ENCODE peak calls at places on chromosomes 5 and 9, in four cellular contexts. O is GM12891, W is GM12878, S is K562. Z is an unnamed sample.
A peak's percentile ranks its signal among the peaks of the same experiment; 100 is the strongest.

GRCh38 chr5:169980418-169981053 is at the start of gene INSYN2B:
- DNase-seq in O (peak; percentile 22), W (no peak), S (peak; percentile 65), Z (peak; percentile 40)

GRCh38 chr5:172887735-172888134 is 53.7 kb downstream of the ERGIC1 start:
- DNase-seq in O (no peak), W (no peak), S (no peak), Z (no peak)

GRCh38 chr5:99911971-99912370 is 623.2 kb upstream of the FAM174A start:
- DNase-seq in O (no peak), W (no peak), S (no peak), Z (no peak)

GRCh38 chr5:97601651-97602050 is 418.6 kb upstream of the RIOK2 start:
- DNase-seq in O (no peak), W (no peak), S (no peak), Z (no peak)

GRCh38 chr5:172778223-172778814 is 7.3 kb upstream of the DUSP1 start:
- DNase-seq in O (no peak), W (no peak), S (peak; percentile 38), Z (no peak)

GRCh38 chr5:65086234-65086886 is 317.6 kb downstream of the CWC27 start:
- DNase-seq in O (no peak), W (no peak), S (no peak), Z (no peak)

GRCh38 chr5:53373420-53374188 is 106.8 kb upstream of the FST start:
- DNase-seq in O (no peak), W (no peak), S (no peak), Z (no peak)

GRCh38 chr9:4581031-4581760 is 80.9 kb upstream of the PLPP6 start:
- DNase-seq in O (no peak), W (no peak), S (no peak), Z (no peak)

GRCh38 chr5:142426676-142427364 is 102.0 kb upstream of the SPRY4 start:
- DNase-seq in O (no peak), W (no peak), S (no peak), Z (no peak)

GRCh38 chr5:142888469-142889085 is 118.4 kb downstream of the ARHGAP26 start:
- DNase-seq in O (no peak), W (no peak), S (peak; percentile 46), Z (no peak)

GRCh38 chr9:70079364-70080103 is 35.9 kb downstream of the MAMDC2 start:
- DNase-seq in O (no peak), W (no peak), S (no peak), Z (peak; percentile 51)

GRCh38 chr5:133930824-133931111 is 37.7 kb downstream of the C5orf15 start:
- DNase-seq in O (no peak), W (no peak), S (no peak), Z (no peak)

GRCh38 chr5:132427285-132428146 is 58.0 kb downstream of the SLC22A5 start:
- DNase-seq in O (no peak), W (no peak), S (no peak), Z (peak; percentile 58)

GRCh38 chr5:59799668-59800374 is 93.7 kb downstream of the PDE4D start:
- DNase-seq in O (no peak), W (peak; percentile 24), S (peak; percentile 24), Z (peak; percentile 2)

GRCh38 chr9:23577611-23578010 is 248.4 kb downstream of the ELAVL2 start:
- DNase-seq in O (no peak), W (no peak), S (no peak), Z (no peak)

GRCh38 chr5:142977363-142978051 is 207.3 kb downstream of the ARHGAP26 start:
- DNase-seq in O (no peak), W (peak; percentile 58), S (no peak), Z (peak; percentile 87)

GRCh38 chr9:114416290-114416689 is 28.5 kb upstream of the AKNA start:
- DNase-seq in O (no peak), W (no peak), S (no peak), Z (peak; percentile 67)

GRCh38 chr5:102068870-102069269 is 227.2 kb downstream of the SLCO4C1 start:
- DNase-seq in O (no peak), W (no peak), S (no peak), Z (no peak)

GRCh38 chr9:124011460-124012301 is at the start of gene LHX2:
- DNase-seq in O (no peak), W (no peak), S (peak; percentile 56), Z (peak; percentile 68)

GRCh38 chr5:68268363-68269130 is 53.0 kb downstream of the PIK3R1 start:
- DNase-seq in O (no peak), W (no peak), S (no peak), Z (no peak)

GRCh38 chr5:116130471-116130870 is 45.6 kb downstream of the COMMD10 start:
- DNase-seq in O (no peak), W (no peak), S (no peak), Z (no peak)

GRCh38 chr9:103867886-103868285 is 226.2 kb upstream of the SMC2 start:
- DNase-seq in O (no peak), W (no peak), S (no peak), Z (no peak)

GRCh38 chr9:98201749-98202148 is 9.3 kb upstream of the CORO2A start:
- DNase-seq in O (no peak), W (no peak), S (no peak), Z (no peak)

GRCh38 chr9:120443489-120443888 is 136.5 kb downstream of the CDK5RAP2 start:
- DNase-seq in O (no peak), W (no peak), S (no peak), Z (no peak)

GRCh38 chr5:15993934-15994333 is 185.7 kb downstream of the MARCHF11 start:
- DNase-seq in O (no peak), W (no peak), S (no peak), Z (no peak)

GRCh38 chr9:8474937-8475336 is 675.4 kb upstream of the DMAC1 start:
- DNase-seq in O (no peak), W (no peak), S (no peak), Z (no peak)

GRCh38 chr5:72860499-72860898 is 44.0 kb downstream of the TNPO1 start:
- DNase-seq in O (no peak), W (no peak), S (no peak), Z (no peak)

GRCh38 chr9:34573599-34574325 is 15.8 kb downstream of the CNTFR start:
- DNase-seq in O (no peak), W (no peak), S (peak; percentile 18), Z (no peak)

GRCh38 chr5:103355590-103355989 is 97.0 kb downstream of the MACIR start:
- DNase-seq in O (no peak), W (no peak), S (no peak), Z (no peak)

GRCh38 chr5:103244398-103244797 is 14.2 kb upstream of the MACIR start:
- DNase-seq in O (no peak), W (no peak), S (no peak), Z (no peak)

GRCh38 chr9:3740690-3741419 is 215.1 kb upstream of the RFX3 start:
- DNase-seq in O (no peak), W (no peak), S (no peak), Z (no peak)

GRCh38 chr9:114803459-114803858 is 2.4 kb downstream of the TNFSF15 start:
- DNase-seq in O (no peak), W (no peak), S (no peak), Z (no peak)

DNA sequence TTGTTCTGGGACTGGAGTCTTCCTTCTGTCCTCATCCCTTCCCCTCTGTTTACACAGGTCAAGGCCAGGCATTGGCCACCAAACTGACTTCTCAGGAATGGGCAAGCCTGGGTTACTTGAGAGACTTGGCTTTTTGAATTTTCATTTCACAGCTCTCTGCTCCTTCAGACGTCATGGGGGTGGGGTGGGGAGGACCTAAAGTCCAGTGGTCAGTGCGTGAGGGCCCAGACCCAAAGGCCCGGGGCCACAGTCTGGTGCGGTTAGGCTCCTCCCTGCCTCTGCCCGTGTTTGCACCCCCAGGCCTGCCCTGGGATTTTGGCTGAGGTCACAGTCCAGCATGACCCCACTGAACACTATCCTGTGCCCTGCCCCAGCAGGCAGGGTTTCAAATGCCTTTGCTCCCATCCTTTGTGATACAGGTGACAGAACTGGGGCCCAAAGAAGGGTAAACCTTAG is 4.1 kb upstream of the CXXC5 start:
- DNase-seq in O (no peak), W (no peak), S (no peak), Z (no peak)
- TF ChIP-seq SPI1 in O (no peak), W (no peak), S (no peak), Z (no peak)

GRCh38 chr9:21579209-21579608 is 97.1 kb upstream of the IFNE start:
- DNase-seq in O (no peak), W (no peak), S (no peak), Z (no peak)
- TF ChIP-seq SPI1 in O (no peak), W (no peak), S (no peak), Z (no peak)

DNA sequence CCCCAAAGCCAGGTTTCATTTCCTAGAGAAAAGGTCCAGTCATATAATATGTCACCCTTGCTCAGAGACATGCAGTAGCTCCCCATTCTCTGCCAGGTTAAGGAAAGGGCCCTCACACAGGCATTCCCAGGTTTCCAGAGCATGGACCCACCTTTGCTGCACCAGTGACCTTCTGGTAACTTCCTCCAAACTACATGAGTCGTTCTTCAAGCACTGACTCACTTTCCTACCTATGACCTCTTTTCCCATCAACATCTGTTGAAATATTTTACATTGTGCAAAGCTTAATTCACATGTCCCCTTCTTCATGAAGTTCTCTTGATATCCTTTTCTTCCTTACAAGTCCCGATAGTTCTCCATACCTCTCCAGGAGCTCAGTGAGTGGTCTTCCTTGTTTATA is 25.9 kb downstream of the SH3TC2 start:
- DNase-seq in O (no peak), W (no peak), S (no peak), Z (no peak)
- TF ChIP-seq SPI1 in O (no peak), W (no peak), S (no peak), Z (no peak)

GRCh38 chr9:13719981-13720380 is 440.5 kb upstream of the MPDZ start:
- DNase-seq in O (no peak), W (no peak), S (no peak), Z (no peak)
- TF ChIP-seq SPI1 in O (no peak), W (no peak), S (no peak), Z (no peak)

DNA sequence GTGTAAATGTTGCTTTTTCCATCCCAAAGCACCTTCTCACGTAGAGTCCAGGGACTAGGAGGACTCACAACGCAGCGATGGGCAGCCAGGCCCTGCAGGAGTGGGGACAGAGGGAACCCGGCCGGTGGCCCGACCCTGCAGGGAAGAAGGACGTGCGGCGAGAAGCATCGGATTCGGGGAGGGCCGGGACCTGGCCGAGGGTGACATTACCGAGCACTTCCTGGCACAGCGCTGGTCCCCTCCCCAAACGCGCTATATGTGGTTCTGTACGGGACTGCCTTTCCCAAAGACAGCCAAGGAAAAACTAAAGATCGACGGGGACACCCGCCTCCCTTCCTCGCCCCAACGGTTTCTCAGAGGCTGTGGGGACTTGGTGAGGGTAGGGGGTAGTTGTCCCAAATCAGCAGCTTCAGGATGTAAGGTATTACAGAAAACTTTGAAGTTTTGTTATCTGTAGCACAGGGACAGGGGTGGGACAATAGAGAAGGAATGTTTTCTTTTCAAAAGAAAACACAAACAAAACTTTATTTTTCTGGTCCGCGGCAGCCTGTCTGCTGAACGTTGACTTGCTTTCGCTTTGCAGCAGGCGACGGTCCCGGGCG is 887 bp upstream of the MAP3K1 start:
- DNase-seq in O (no peak), W (no peak), S (no peak), Z (no peak)
- TF ChIP-seq SPI1 in O (no peak), W (no peak), S (no peak), Z (no peak)

GRCh38 chr5:181243020-181243520 is 636 bp downstream of the RACK1 start:
- DNase-seq in O (no peak), W (no peak), S (no peak), Z (no peak)
- TF ChIP-seq SPI1 in O (no peak), W (no peak), S (no peak), Z (no peak)

Z was measured in HL-60.